ENCODE peak calls at places on chromosomes 7 and 10, in four cellular contexts. M, Y, O and K are unnamed samples. For H3K4me1, the result is how much of the 10 kb centered on the place peaks cover.

GRCh38 chr7:156897673-156898072 is 4.7 kb upstream of the LMBR1 start:
- DNase-seq in M (no peak), O (no peak), Y (no peak), K (no peak)

GRCh38 chr10:28991738-28992270 is 297.1 kb upstream of the LYZL1 start:
- DNase-seq in Y (peak), M (peak), O (no peak), K (peak)

GRCh38 chr7:92843034-92843760 is 6.8 kb upstream of the CDK6 start:
- DNase-seq in O (no peak), M (no peak), Y (no peak), K (no peak)

GRCh38 chr10:103648951-103649532 is 155.5 kb downstream of the NEURL1 start:
- DNase-seq in Y (no peak), O (peak), M (peak), K (no peak)

GRCh38 chr10:91495402-91495801 is 85.3 kb downstream of the HECTD2 start:
- DNase-seq in Y (no peak), O (no peak), M (no peak), K (no peak)

GRCh38 chr7:1256621-1257020 is 23.9 kb downstream of the UNCX start:
- DNase-seq in M (no peak), Y (no peak), O (no peak), K (no peak)

GRCh38 chr10:22505923-22506685 is 160.8 kb downstream of the SPAG6 start:
- DNase-seq in Y (peak), M (no peak), O (no peak), K (no peak)

GRCh38 chr10:116596062-116596461 is 5.3 kb downstream of the PNLIPRP1 start:
- DNase-seq in O (no peak), M (no peak), Y (no peak), K (no peak)

GRCh38 chr7:135361788-135362187 is 128.2 kb downstream of the STRA8 start:
- DNase-seq in O (no peak), M (no peak), Y (no peak), K (no peak)

GRCh38 chr10:97333351-97333600 is 1.3 kb downstream of the FRAT2 start:
- DNase-seq in O (no peak), M (no peak), Y (peak), K (peak)
- H3K4me1 ChIP-seq in O (under half), M (under half), Y (under half), K (under half)

GRCh38 chr7:20240080-20240926 is 23.1 kb upstream of the MACC1 start:
- DNase-seq in O (no peak), Y (no peak), M (no peak), K (no peak)
- H3K4me1 ChIP-seq in O (under half), Y (under half), M (under half), K (under half)

GRCh38 chr7:7977774-7978173 is 9.2 kb downstream of the GLCCI1 start:
- DNase-seq in Y (no peak), O (no peak), M (no peak), K (peak)
- H3K4me1 ChIP-seq in Y (under half), O (under half), M (under half), K (under half)

GRCh38 chr10:130002606-130003005 is 38.5 kb upstream of the EBF3 start:
- DNase-seq in O (no peak), M (no peak), Y (no peak), K (no peak)

GRCh38 chr10:130003166-130003565 is 39.1 kb upstream of the EBF3 start:
- DNase-seq in M (no peak), Y (no peak), O (no peak), K (no peak)

GRCh38 chr10:130003787-130004613 is 39.9 kb upstream of the EBF3 start:
- DNase-seq in Y (no peak), O (no peak), M (no peak), K (no peak)

GRCh38 chr10:130000918-130001317 is 36.8 kb upstream of the EBF3 start:
- DNase-seq in Y (no peak), O (no peak), M (no peak), K (no peak)

DNA sequence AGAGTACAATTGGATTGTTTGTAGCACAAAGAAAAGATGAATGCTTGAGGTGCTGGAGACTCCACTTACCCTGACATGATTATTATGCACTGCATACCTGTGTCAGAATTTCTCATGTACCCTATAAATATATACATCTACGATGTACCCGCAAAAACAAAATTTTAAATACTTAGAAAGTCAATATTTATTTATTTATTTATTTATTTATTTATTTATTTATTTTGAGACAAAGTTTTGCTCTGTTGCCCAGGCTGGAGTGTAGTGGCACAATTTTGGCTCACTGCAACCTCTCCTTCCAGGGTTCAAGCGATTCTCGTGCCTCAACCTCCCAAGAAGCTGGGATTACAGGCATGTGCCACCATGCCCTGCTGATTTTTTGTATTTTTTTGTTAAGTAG is 35.1 kb upstream of the EBF3 start:
- DNase-seq in M (no peak), Y (no peak), O (no peak), K (no peak)
- H3K4me1 ChIP-seq in M (under half), Y (under half), O (under half), K (under half)

GRCh38 chr10:47257396-47258120 is 42.4 kb upstream of the GDF10 start:
- DNase-seq in O (no peak), M (no peak), Y (no peak), K (no peak)

GRCh38 chr10:47255866-47256265 is 44.1 kb upstream of the GDF10 start:
- DNase-seq in O (peak), Y (no peak), M (no peak), K (no peak)

GRCh38 chr10:47258921-47259320 is 41.1 kb upstream of the GDF10 start:
- DNase-seq in O (no peak), Y (no peak), M (no peak), K (no peak)

GRCh38 chr10:47255033-47255813 is 44.8 kb upstream of the GDF10 start:
- DNase-seq in O (peak), Y (no peak), M (no peak), K (no peak)

GRCh38 chr10:47256753-47257336 is 43.2 kb upstream of the GDF10 start:
- DNase-seq in M (no peak), O (peak), Y (no peak), K (no peak)
- H3K4me1 ChIP-seq in M (under half), O (under half), Y (under half), K (under half)

GRCh38 chr7:47681241-47681810 is 99.4 kb upstream of the TNS3 start:
- DNase-seq in O (no peak), M (no peak), Y (no peak), K (no peak)
- H3K4me1 ChIP-seq in O (under half), M (under half), Y (under half), K (under half)

GRCh38 chr10:124000792-124001201 is 92.6 kb downstream of the CHST15 start:
- DNase-seq in M (no peak), O (peak), Y (no peak), K (no peak)
- H3K4me1 ChIP-seq in M (under half), O (under half), Y (under half), K (under half)

GRCh38 chr7:105017263-105018051 is 3.5 kb downstream of the KMT2E start:
- DNase-seq in M (no peak), Y (no peak), O (no peak), K (peak)
- H3K4me1 ChIP-seq in M (under half), Y (under half), O (under half), K (half or more)